ENCODE peak calls at places on chromosome 1, in nine cellular contexts. X, O, Z, G, K, L, W, R and A are unnamed samples.

GRCh38 chr1:28512058-28512611 is 6.3 kb downstream of the RCC1 start:
- DNase-seq in X (no peak), O (no peak), Z (no peak), G (no peak), K (peak), L (peak), W (peak), R (no peak), A (no peak)

GRCh38 chr1:1421147-1421906 is at the start of gene ANKRD65:
- DNase-seq in X (no peak), O (peak), Z (no peak), G (no peak), K (no peak), L (no peak), W (peak), R (no peak), A (no peak)

GRCh38 chr1:56506314-56506743 is 73.0 kb downstream of the PLPP3 start:
- DNase-seq in X (peak), O (no peak), Z (no peak), G (no peak), K (no peak), L (no peak), W (no peak), R (no peak), A (no peak)

GRCh38 chr1:92240034-92240433 is 22.3 kb downstream of the C1orf146 start:
- DNase-seq in X (no peak), O (no peak), Z (no peak), G (no peak), K (no peak), L (no peak), W (no peak), R (no peak), A (peak)

GRCh38 chr1:117565745-117566455 is 39.9 kb upstream of the TENT5C start:
- DNase-seq in X (no peak), O (peak), Z (no peak), G (peak), K (no peak), L (no peak), W (no peak), R (no peak), A (no peak)

GRCh38 chr1:98181041-98181764 is 260.4 kb upstream of the DPYD start:
- DNase-seq in X (no peak), O (no peak), Z (no peak), G (no peak), K (no peak), L (no peak), W (no peak), R (no peak), A (peak)

GRCh38 chr1:231395051-231395995 is 26.8 kb downstream of the EGLN1 start:
- DNase-seq in X (no peak), O (no peak), Z (no peak), G (no peak), K (no peak), L (peak), W (peak), R (no peak), A (peak)

GRCh38 chr1:67889940-67890567 is 56.8 kb upstream of the GNG12 start:
- DNase-seq in X (no peak), O (no peak), Z (no peak), G (no peak), K (no peak), L (peak), W (peak), R (peak), A (peak)

GRCh38 chr1:115557715-115558114 is 84.1 kb upstream of the VANGL1 start:
- DNase-seq in X (no peak), O (peak), Z (no peak), G (no peak), K (no peak), L (no peak), W (no peak), R (no peak), A (no peak)

GRCh38 chr1:2240251-2241156 is 12.4 kb downstream of the SKI start:
- DNase-seq in X (peak), O (no peak), Z (peak), G (no peak), K (no peak), L (no peak), W (no peak), R (no peak), A (no peak)

GRCh38 chr1:88727205-88727604 is 43.1 kb downstream of the PKN2 start:
- DNase-seq in X (no peak), O (no peak), Z (no peak), G (no peak), K (no peak), L (no peak), W (no peak), R (no peak), A (no peak)